ENCODE peak calls at places on chromosomes 12 and 14, in four cellular contexts. L is CD4-positive, alpha-beta T cell; G is CD8-positive, alpha-beta T cell; T is astrocyte of the spinal cord. S is an unnamed sample.

GRCh38 chr14:88599321-88599720 is 36.5 kb downstream of the ZC3H14 start:
- DNase-seq in L (no peak), G (no peak), T (no peak), S (no peak)

GRCh38 chr12:89414851-89415250 is 62.5 kb upstream of the DUSP6 start:
- DNase-seq in L (no peak), G (no peak), T (peak), S (no peak)

GRCh38 chr14:22333408-22334274 is 255.4 kb downstream of the DAD1 start:
- DNase-seq in L (no peak), G (no peak), T (peak), S (no peak)

GRCh38 chr12:62934799-62935674 is at the start of gene PPM1H:
- DNase-seq in L (no peak), G (no peak), T (peak), S (peak)

GRCh38 chr14:87869619-87870583 is 123.1 kb downstream of the GALC start:
- DNase-seq in L (no peak), G (no peak), T (peak), S (no peak)

GRCh38 chr14:69542311-69542710 is 32.4 kb downstream of the CCDC177 start:
- DNase-seq in L (no peak), G (no peak), T (no peak), S (no peak)

GRCh38 chr12:27623645-27624044 is 72.6 kb upstream of the REP15 start:
- DNase-seq in L (no peak), G (no peak), T (peak), S (no peak)

GRCh38 chr14:99266181-99267178 is 5.5 kb downstream of the BCL11B start:
- DNase-seq in L (peak), G (peak), T (peak), S (peak)

GRCh38 chr12:105281694-105282049 is 45.7 kb upstream of the APPL2 start:
- DNase-seq in L (no peak), G (no peak), T (no peak), S (no peak)
- TF ChIP-seq CTCF in L (no peak), G (no peak), T (no peak), S (peak)

GRCh38 chr12:19518209-19518608 is 78.9 kb downstream of the AEBP2 start:
- DNase-seq in L (no peak), G (no peak), T (no peak), S (no peak)
- TF ChIP-seq CTCF in L (no peak), G (no peak), T (no peak), S (no peak)

GRCh38 chr12:51976376-51977160 is 25.1 kb downstream of the ACVR1B start:
- DNase-seq in L (no peak), G (no peak), T (peak), S (no peak)

GRCh38 chr12:51973560-51973959 is 22.1 kb downstream of the ACVR1B start:
- DNase-seq in L (no peak), G (no peak), T (no peak), S (no peak)

GRCh38 chr12:51975196-51975595 is 23.7 kb downstream of the ACVR1B start:
- DNase-seq in L (no peak), G (no peak), T (no peak), S (no peak)

GRCh38 chr12:51972849-51973273 is 21.4 kb downstream of the ACVR1B start:
- DNase-seq in L (no peak), G (peak), T (peak), S (no peak)

DNA sequence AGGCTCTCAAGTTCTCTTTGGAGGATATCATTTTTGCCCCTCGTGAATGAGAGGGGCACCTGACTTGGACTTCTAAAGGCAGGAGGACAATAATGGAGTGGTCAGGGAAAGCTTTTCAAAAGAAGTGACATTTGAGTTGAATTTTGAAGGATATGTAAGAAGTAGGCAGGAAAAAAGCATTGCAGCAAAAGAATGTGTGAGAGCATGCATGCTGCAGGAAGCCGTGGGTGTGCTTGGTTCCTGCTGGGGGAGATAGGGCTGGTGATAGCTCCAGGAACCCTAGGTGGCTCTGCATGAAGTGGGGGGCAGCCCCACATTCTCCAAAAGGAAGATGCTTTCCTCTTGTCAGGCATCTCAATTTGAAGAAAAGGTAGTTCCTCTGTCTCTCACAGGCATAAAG is 23.1 kb downstream of the ACVR1B start:
- DNase-seq in L (no peak), G (no peak), T (no peak), S (no peak)
- TF ChIP-seq CTCF in L (no peak), G (no peak), T (no peak), S (no peak)

DNA sequence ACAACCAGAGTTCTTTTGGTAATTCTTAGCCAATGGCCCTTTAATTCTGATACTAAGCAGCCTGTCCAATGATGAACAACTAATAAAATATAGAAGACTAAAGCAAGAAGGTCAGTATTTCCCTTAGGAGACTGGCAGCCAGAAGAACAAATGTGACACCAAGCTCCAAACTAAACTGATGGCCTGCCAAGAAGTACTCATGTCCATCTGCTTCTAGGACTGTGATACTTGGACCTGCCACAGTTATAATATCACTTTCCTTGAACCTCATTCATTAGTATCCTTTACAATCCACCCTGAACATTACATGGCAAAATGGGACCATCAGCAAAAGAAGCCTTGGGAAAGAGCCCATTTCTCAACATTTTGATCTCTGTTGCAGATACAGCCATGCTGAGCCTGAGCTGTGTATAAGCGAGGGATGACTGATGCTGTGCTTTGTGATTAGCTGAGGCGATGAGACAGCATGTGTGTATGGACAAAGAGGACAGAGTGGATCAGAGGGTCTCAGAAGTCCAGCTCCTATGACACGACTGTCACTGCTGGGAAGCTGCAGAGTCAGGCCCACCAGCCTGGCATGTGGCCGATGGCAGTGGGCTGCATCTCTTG is 74.0 kb downstream of the TGFB3 start:
- DNase-seq in L (no peak), G (no peak), T (no peak), S (no peak)
- TF ChIP-seq CTCF in L (no peak), G (no peak), T (no peak), S (no peak)

S was measured in progenitor cell of endocrine pancreas.